ENCODE peak calls at places on chromosomes 2 and 18, in seven cellular contexts. N, Y, G, D, T, E and I are unnamed samples.

GRCh38 chr2:236971131-236971850 is 114.4 kb upstream of the COPS8 start:
- DNase-seq in N (no peak), Y (no peak), G (peak; percentile 58), D (no peak), T (no peak), E (no peak), I (no peak)

GRCh38 chr2:45028276-45028675 is 19.0 kb upstream of the SIX2 start:
- DNase-seq in N (peak; percentile 7), Y (no peak), G (peak; percentile 53), D (no peak), T (no peak), E (no peak), I (no peak)

GRCh38 chr2:174336403-174337336 is 1.9 kb downstream of the SP9 start:
- DNase-seq in N (no peak), Y (peak; percentile 73), G (no peak), D (no peak), T (no peak), E (no peak), I (no peak)

GRCh38 chr2:226969412-226969811 is 133.6 kb downstream of the RHBDD1 start:
- DNase-seq in N (peak; percentile 24), Y (no peak), G (no peak), D (peak; percentile 63), T (no peak), E (no peak), I (peak; percentile 44)

GRCh38 chr18:23683671-23684070 is 5.6 kb upstream of the LAMA3 start:
- DNase-seq in N (no peak), Y (no peak), G (peak; percentile 32), D (peak; percentile 25), T (no peak), E (no peak), I (no peak)

GRCh38 chr2:122634261-122634660 is 878.8 kb downstream of the TSN start:
- DNase-seq in N (peak; percentile 82), Y (no peak), G (peak; percentile 93), D (peak; percentile 81), T (peak; percentile 31), E (no peak), I (peak; percentile 59)

GRCh38 chr2:24825883-24826800 is 32.9 kb downstream of the CENPO start:
- DNase-seq in N (no peak), Y (peak; percentile 24), G (peak; percentile 27), D (no peak), T (no peak), E (peak; percentile 53), I (no peak)

GRCh38 chr2:154689158-154689557 is 9.3 kb upstream of the KCNJ3 start:
- DNase-seq in N (no peak), Y (no peak), G (no peak), D (no peak), T (no peak), E (no peak), I (no peak)

GRCh38 chr2:120662746-120663145 is 72.9 kb upstream of the GLI2 start:
- DNase-seq in N (no peak), Y (no peak), G (no peak), D (no peak), T (no peak), E (no peak), I (no peak)

GRCh38 chr18:47756364-47757016 is 174.0 kb downstream of the SMAD2 start:
- DNase-seq in N (no peak), Y (peak; percentile 83), G (peak; percentile 64), D (peak; percentile 41), T (no peak), E (no peak), I (no peak)

GRCh38 chr2:108169982-108170625 is 69.7 kb upstream of the SULT1C3 start:
- DNase-seq in N (no peak), Y (no peak), G (peak; percentile 40), D (peak; percentile 32), T (no peak), E (no peak), I (no peak)
- TF ChIP-seq CTCF in N (peak; percentile 48), Y (peak; percentile 15), G (peak; percentile 47), D (peak; percentile 75), T (peak; percentile 41), E (peak; percentile 25), I (peak; percentile 48)

GRCh38 chr2:31337197-31337596 is 77.3 kb downstream of the XDH start:
- DNase-seq in N (no peak), Y (no peak), G (peak; percentile 41), D (peak; percentile 66), T (no peak), E (no peak), I (no peak)
- TF ChIP-seq CTCF in N (no peak), Y (no peak), G (no peak), D (no peak), T (no peak), E (no peak), I (no peak)

DNA sequence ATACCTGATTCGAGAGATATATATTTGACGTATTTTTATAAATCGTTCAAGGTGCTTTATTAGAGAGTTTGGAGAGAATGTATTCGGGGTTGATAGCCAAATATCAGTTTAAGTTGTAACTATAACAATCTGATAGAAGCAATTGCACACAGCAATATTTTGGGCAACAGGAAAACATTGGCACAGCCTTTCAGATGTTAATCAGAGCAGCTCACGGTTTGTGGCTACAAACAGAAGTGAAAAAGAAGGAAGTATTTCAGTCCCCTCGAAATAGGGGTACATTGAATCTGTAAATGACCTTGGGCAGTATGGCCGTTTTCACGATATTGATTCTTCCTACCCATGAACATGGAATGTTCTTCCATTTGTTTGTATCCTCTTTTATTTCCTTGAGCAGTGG is 20.6 kb downstream of the SERPINB10 start:
- DNase-seq in N (no peak), Y (no peak), G (no peak), D (no peak), T (no peak), E (no peak), I (no peak)
- TF ChIP-seq CTCF in N (no peak), Y (no peak), G (no peak), D (no peak), T (no peak), E (no peak), I (no peak)

DNA sequence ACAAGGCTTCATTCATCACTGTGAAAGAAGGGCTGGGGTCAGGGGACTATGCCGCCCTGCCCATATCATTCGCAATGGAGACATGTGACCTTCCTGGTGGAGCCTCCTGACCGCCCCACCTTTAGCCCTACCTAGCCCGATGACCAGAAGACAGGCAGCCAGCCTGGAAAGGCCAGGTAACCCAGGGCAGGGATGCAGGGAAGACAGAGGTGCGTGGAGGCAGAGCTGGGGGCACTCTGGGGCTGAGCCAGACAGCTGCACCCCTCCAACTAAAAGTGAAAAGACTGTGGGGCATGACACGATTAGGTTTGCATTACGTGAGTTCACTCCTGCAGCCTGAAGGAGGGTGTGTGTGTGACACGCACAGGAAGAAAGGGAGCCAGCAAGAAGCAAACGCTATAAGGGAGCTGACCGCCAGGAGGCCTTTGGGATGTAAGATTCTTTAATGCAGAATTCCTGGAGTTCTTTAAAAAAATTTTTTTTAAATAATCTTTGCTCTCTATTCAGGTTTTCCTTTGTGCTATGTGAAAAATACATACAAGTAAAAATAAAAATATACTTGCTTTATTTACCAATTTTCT is 3.7 kb upstream of the HES6 start:
- DNase-seq in N (no peak), Y (no peak), G (no peak), D (no peak), T (no peak), E (no peak), I (no peak)
- TF ChIP-seq CTCF in N (no peak), Y (no peak), G (no peak), D (no peak), T (peak; percentile 22), E (no peak), I (no peak)

GRCh38 chr2:101831351-101831865 is 133.9 kb downstream of the MAP4K4 start:
- DNase-seq in N (no peak), Y (peak; percentile 79), G (peak; percentile 85), D (peak; percentile 74), T (peak; percentile 66), E (peak; percentile 88), I (no peak)

GRCh38 chr2:101830146-101830545 is 132.6 kb downstream of the MAP4K4 start:
- DNase-seq in N (no peak), Y (no peak), G (no peak), D (no peak), T (no peak), E (no peak), I (no peak)

GRCh38 chr2:101830555-101830954 is 133.0 kb downstream of the MAP4K4 start:
- DNase-seq in N (peak; percentile 61), Y (no peak), G (peak; percentile 44), D (peak; percentile 64), T (no peak), E (no peak), I (no peak)

GRCh38 chr2:101833890-101834523 is 136.5 kb downstream of the MAP4K4 start:
- DNase-seq in N (no peak), Y (no peak), G (no peak), D (no peak), T (no peak), E (no peak), I (no peak)

DNA sequence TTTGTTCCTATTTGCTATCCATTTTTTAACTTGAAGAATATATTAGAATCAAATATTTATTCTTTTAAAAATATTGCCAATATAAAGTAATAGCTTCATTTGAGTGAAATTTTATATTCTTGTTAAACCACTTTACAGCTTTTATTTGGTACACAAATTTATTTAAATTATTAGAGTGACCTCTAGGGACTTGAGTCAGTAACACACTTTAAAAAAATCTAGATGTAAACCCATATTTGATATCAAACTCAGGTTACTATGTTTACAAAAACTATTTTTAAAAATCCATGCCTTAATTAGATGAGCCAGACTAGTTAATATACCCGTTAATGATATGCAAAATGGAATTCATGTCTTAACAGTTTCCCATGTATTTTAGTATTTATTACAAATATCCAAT is 134.6 kb downstream of the MAP4K4 start:
- DNase-seq in N (no peak), Y (no peak), G (no peak), D (no peak), T (no peak), E (no peak), I (no peak)
- TF ChIP-seq CTCF in N (no peak), Y (no peak), G (peak; percentile 30), D (peak; percentile 72), T (no peak), E (peak; percentile 45), I (peak; percentile 21)